ENCODE peak calls at places on chromosomes 6 and 20, in nine cellular contexts. J, G, X, V, L, U, T, O and E are unnamed samples.

GRCh38 chr6:123801067-123801466 is 2.6 kb upstream of the NKAIN2 start:
- DNase-seq in J (no peak), G (no peak), X (no peak), V (no peak), L (no peak), U (no peak), T (no peak), O (no peak), E (no peak)

GRCh38 chr6:36362551-36363389 is 24.7 kb downstream of the ETV7 start:
- DNase-seq in J (no peak), G (no peak), X (peak), V (no peak), L (peak), U (no peak), T (no peak), O (no peak), E (no peak)

GRCh38 chr6:98998103-98998502 is 50.4 kb upstream of the FBXL4 start:
- DNase-seq in J (no peak), G (no peak), X (no peak), V (no peak), L (no peak), U (no peak), T (no peak), O (no peak), E (no peak)

GRCh38 chr6:35610830-35611229 is 77.9 kb downstream of the FKBP5 start:
- DNase-seq in J (no peak), G (no peak), X (no peak), V (no peak), L (no peak), U (no peak), T (no peak), O (no peak), E (no peak)

GRCh38 chr6:39823187-39823815 is 31.1 kb downstream of the DAAM2 start:
- DNase-seq in J (peak), G (no peak), X (peak), V (peak), L (no peak), U (no peak), T (no peak), O (no peak), E (no peak)

GRCh38 chr20:10357061-10357708 is 76.8 kb downstream of the MKKS start:
- DNase-seq in J (no peak), G (no peak), X (no peak), V (no peak), L (no peak), U (no peak), T (no peak), O (no peak), E (no peak)

GRCh38 chr6:291148-291696 is 1.1 kb upstream of the DUSP22 start:
- DNase-seq in J (no peak), G (no peak), X (no peak), V (no peak), L (peak), U (no peak), T (no peak), O (no peak), E (no peak)

GRCh38 chr20:46512943-46513844 is at the start of gene ZNF334:
- DNase-seq in J (peak), G (no peak), X (peak), V (peak), L (peak), U (peak), T (peak), O (peak), E (peak)

GRCh38 chr6:31634131-31634530 is 13.6 kb downstream of the PRRC2A start:
- DNase-seq in J (no peak), G (no peak), X (no peak), V (no peak), L (no peak), U (no peak), T (no peak), O (no peak), E (no peak)

GRCh38 chr20:4283011-4283410 is 267.7 kb upstream of the RNF24 start:
- DNase-seq in J (no peak), G (no peak), X (no peak), V (no peak), L (no peak), U (no peak), T (no peak), O (no peak), E (no peak)

GRCh38 chr6:166561766-166562165 is 24.7 kb downstream of the RAMACL start:
- DNase-seq in J (no peak), G (no peak), X (no peak), V (no peak), L (no peak), U (no peak), T (no peak), O (no peak), E (no peak)

GRCh38 chr20:34524426-34524825 is 8.2 kb downstream of the DYNLRB1 start:
- DNase-seq in J (no peak), G (no peak), X (no peak), V (no peak), L (no peak), U (no peak), T (no peak), O (no peak), E (no peak)

GRCh38 chr6:104716858-104717257 is 142.9 kb downstream of the HACE1 start:
- DNase-seq in J (no peak), G (no peak), X (no peak), V (no peak), L (no peak), U (no peak), T (no peak), O (no peak), E (no peak)

GRCh38 chr6:159422041-159422984 is 253.1 kb downstream of the FNDC1 start:
- DNase-seq in J (no peak), G (peak), X (no peak), V (no peak), L (peak), U (no peak), T (no peak), O (no peak), E (no peak)

GRCh38 chr6:139361211-139361610 is 13.2 kb downstream of the CITED2 start:
- DNase-seq in J (no peak), G (no peak), X (no peak), V (no peak), L (no peak), U (no peak), T (no peak), O (no peak), E (no peak)

GRCh38 chr20:4082406-4083102 is 67.2 kb upstream of the RNF24 start:
- DNase-seq in J (no peak), G (peak), X (peak), V (peak), L (peak), U (no peak), T (peak), O (no peak), E (no peak)

GRCh38 chr6:109342564-109342963 is 39.7 kb downstream of the CD164 start:
- DNase-seq in J (no peak), G (no peak), X (no peak), V (no peak), L (no peak), U (no peak), T (no peak), O (no peak), E (no peak)

GRCh38 chr20:61674688-61675087 is 391.0 kb downstream of the TAF4 start:
- DNase-seq in J (no peak), G (no peak), X (no peak), V (no peak), L (no peak), U (no peak), T (no peak), O (no peak), E (no peak)

GRCh38 chr6:20826378-20826777 is 292.1 kb downstream of the CDKAL1 start:
- DNase-seq in J (no peak), G (peak), X (peak), V (no peak), L (peak), U (no peak), T (no peak), O (no peak), E (no peak)

GRCh38 chr20:17611290-17611539 is 41.3 kb downstream of the DSTN start:
- DNase-seq in J (no peak), G (peak), X (no peak), V (no peak), L (no peak), U (peak), T (no peak), O (no peak), E (no peak)

GRCh38 chr6:66421570-66421969 is 714.5 kb upstream of the EYS start:
- DNase-seq in J (no peak), G (no peak), X (no peak), V (no peak), L (peak), U (no peak), T (peak), O (no peak), E (peak)

GRCh38 chr6:152167639-152168603 is 360.4 kb downstream of the ESR1 start:
- DNase-seq in J (no peak), G (peak), X (no peak), V (no peak), L (no peak), U (no peak), T (no peak), O (no peak), E (no peak)

GRCh38 chr6:3322366-3322890 is 63.7 kb downstream of the PSMG4 start:
- DNase-seq in J (no peak), G (no peak), X (no peak), V (no peak), L (no peak), U (no peak), T (no peak), O (no peak), E (no peak)

GRCh38 chr6:154590770-154591169 is 80.3 kb upstream of the CNKSR3 start:
- DNase-seq in J (no peak), G (no peak), X (no peak), V (no peak), L (no peak), U (no peak), T (no peak), O (no peak), E (no peak)

GRCh38 chr6:6915219-6915618 is 192.5 kb upstream of the RREB1 start:
- DNase-seq in J (no peak), G (no peak), X (no peak), V (no peak), L (peak), U (no peak), T (peak), O (no peak), E (no peak)

GRCh38 chr6:17281497-17282481 is 628 bp downstream of the RBM24 start:
- DNase-seq in J (no peak), G (peak), X (peak), V (peak), L (peak), U (no peak), T (peak), O (no peak), E (no peak)

GRCh38 chr6:141488466-141488865 is 644.3 kb upstream of the GJE1 start:
- DNase-seq in J (no peak), G (peak), X (no peak), V (no peak), L (peak), U (no peak), T (no peak), O (no peak), E (no peak)

GRCh38 chr6:215335-216034 is 76.8 kb upstream of the DUSP22 start:
- DNase-seq in J (no peak), G (no peak), X (no peak), V (no peak), L (no peak), U (no peak), T (no peak), O (no peak), E (no peak)

GRCh38 chr6:89260310-89260709 is 43.2 kb upstream of the GABRR1 start:
- DNase-seq in J (no peak), G (no peak), X (no peak), V (no peak), L (no peak), U (no peak), T (no peak), O (no peak), E (no peak)

GRCh38 chr6:78500299-78501089 is 366.9 kb upstream of the IRAK1BP1 start:
- DNase-seq in J (no peak), G (no peak), X (no peak), V (no peak), L (no peak), U (no peak), T (no peak), O (no peak), E (no peak)

GRCh38 chr6:157428418-157429202 is 47.6 kb downstream of the ZDHHC14 start:
- DNase-seq in J (no peak), G (no peak), X (peak), V (no peak), L (no peak), U (no peak), T (peak), O (no peak), E (peak)

GRCh38 chr6:16130932-16131387 is 2.1 kb downstream of the MYLIP start:
- DNase-seq in J (no peak), G (peak), X (no peak), V (peak), L (peak), U (no peak), T (peak), O (no peak), E (no peak)

GRCh38 chr6:110331816-110332215 is 26.3 kb downstream of the METTL24 start:
- DNase-seq in J (no peak), G (no peak), X (no peak), V (peak), L (no peak), U (no peak), T (peak), O (no peak), E (peak)

GRCh38 chr20:2254333-2254732 is 41.5 kb upstream of the TGM3 start:
- DNase-seq in J (no peak), G (no peak), X (no peak), V (no peak), L (no peak), U (no peak), T (no peak), O (no peak), E (no peak)

GRCh38 chr6:38697846-38698245 is 5.1 kb downstream of the GLO1 start:
- DNase-seq in J (no peak), G (no peak), X (no peak), V (no peak), L (no peak), U (no peak), T (no peak), O (no peak), E (no peak)

GRCh38 chr6:38701551-38701950 is 1.4 kb downstream of the GLO1 start:
- DNase-seq in J (no peak), G (no peak), X (no peak), V (no peak), L (no peak), U (no peak), T (no peak), O (no peak), E (no peak)

GRCh38 chr6:38705924-38706323 is 3.0 kb upstream of the GLO1 start:
- DNase-seq in J (no peak), G (no peak), X (no peak), V (no peak), L (no peak), U (no peak), T (no peak), O (no peak), E (no peak)

GRCh38 chr6:38703949-38704348 is 1.0 kb upstream of the GLO1 start:
- DNase-seq in J (no peak), G (no peak), X (no peak), V (no peak), L (no peak), U (no peak), T (no peak), O (no peak), E (no peak)

DNA sequence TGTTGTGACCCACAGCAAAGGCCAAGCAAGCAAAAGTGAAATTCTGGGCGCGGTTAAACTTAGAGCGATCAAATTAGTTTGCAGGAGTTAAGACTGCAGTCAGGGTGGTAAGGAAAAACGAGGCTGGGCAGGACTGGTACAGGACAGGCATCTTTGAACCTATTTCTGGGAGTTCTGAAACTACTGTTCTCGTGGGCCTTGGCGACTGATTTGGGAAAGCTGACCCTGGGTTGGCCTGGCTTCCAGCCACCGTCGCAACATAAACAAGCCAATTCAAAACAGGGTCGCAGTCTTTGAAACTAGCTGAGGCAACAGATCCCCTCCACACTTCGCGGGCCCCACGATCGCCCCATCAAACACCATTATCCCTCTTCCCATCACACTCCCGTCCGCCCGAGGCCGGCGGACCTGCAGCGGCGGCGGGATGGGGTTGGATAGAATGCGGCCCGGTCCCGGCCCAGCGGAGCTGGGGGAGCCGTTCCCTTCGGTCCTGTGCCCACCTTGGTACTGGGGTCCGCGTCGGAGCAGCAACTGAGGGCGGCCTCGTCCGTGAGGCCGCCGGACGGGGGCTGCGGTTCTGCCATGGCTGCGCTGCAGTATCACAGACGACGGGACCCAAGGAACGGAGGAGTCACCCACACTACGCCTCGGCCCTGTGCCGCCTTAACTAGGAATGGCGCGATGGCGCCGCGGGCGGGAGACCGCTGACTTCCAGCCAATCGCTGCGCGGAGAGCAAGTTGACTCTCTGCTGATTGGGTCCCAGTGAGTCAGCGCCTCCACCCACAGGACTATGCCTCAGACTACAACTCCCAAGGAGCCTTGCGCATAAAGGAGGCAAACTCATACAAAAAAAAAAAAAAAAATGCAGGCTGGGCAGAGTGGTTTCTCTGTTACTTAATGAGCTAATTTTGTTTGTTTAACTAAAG is at the start of gene GLO1:
- DNase-seq in J (peak), G (peak), X (peak), V (peak), L (peak), U (peak), T (peak), O (peak), E (peak)
- H3K4me3 ChIP-seq in J (peak), G (peak), X (peak), V (peak), L (peak), U (peak), T (peak), O (peak), E (peak)

DNA sequence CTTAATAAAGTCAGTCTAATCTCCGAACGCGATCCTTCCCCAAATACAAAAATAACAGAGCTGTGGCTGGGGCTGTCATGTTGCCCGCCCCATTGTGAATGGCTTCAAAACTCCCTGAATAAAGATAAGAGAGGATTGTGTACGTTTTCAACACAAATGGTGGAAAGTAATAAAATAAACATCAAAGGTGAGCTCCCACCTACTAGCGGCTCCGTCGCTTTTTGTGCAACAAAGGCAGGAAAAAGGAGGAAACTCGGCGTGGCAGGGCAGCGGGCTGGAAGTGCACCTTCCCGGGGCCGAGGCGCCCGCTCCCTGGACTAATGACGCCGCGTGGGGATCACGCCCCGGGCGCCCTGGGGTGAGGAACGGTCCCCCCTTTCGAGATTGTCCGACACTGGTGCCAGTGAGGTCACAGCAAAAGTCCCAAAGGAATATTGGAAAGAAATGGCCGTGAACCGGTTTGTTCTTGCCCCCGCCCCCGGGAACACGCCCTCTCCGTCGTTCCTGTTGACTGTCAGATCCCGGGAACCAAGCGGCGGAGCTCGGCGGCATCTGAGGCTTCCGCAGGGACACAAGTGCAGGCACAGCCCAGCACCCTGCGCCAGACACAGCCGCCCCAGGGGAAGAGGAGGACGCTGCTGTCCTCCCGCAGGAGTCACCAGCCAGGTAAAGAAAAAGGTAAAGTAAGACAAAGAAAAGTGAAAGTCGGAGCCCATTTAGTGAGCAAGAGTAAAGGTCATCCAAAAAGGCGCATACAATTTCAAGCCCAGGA is 1.1 kb upstream of the FOXQ1 start:
- DNase-seq in J (no peak), G (no peak), X (no peak), V (no peak), L (no peak), U (peak), T (peak), O (no peak), E (no peak)
- H3K4me3 ChIP-seq in J (peak), G (peak), X (no peak), V (peak), L (peak), U (peak), T (peak), O (peak), E (no peak)

GRCh38 chr6:18388942-18389341 is 1.8 kb downstream of the RNF144B start:
- DNase-seq in J (no peak), G (peak), X (no peak), V (no peak), L (peak), U (no peak), T (peak), O (no peak), E (no peak)
- H3K4me3 ChIP-seq in J (peak), G (peak), X (no peak), V (peak), L (no peak), U (peak), T (peak), O (no peak), E (no peak)

DNA sequence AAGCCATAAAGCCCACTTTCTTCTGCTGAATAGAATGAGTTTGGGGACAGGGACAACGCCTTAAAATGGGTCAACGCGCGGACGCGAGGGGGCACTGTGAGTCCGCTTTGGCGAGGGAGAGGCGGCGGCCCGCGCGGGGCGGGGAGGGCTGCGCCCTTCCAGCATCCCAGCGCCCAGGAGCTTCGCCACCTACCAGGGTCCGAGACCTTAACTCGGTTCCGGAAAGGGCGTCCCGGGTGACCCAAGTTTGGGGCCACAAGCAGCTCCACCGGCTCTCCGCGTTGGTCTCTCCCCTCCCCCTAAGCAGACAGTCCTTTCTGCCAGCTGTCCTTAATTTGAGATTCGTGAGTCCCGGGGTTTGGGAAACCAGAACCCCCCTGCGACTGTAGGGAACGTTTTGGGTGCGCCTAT is 1.8 kb upstream of the SAMD5 start:
- DNase-seq in J (peak), G (peak), X (peak), V (peak), L (peak), U (peak), T (peak), O (no peak), E (peak)
- H3K4me3 ChIP-seq in J (peak), G (peak), X (no peak), V (peak), L (no peak), U (peak), T (peak), O (no peak), E (peak)

GRCh38 chr6:42041131-42042055 is 8.9 kb upstream of the TAF8 start:
- DNase-seq in J (no peak), G (no peak), X (no peak), V (peak), L (peak), U (no peak), T (no peak), O (no peak), E (no peak)
- H3K4me3 ChIP-seq in J (no peak), G (no peak), X (no peak), V (no peak), L (peak), U (no peak), T (no peak), O (no peak), E (no peak)

GRCh38 chr20:14709439-14709838 is 372.0 kb upstream of the FLRT3 start:
- DNase-seq in J (no peak), G (no peak), X (no peak), V (no peak), L (no peak), U (no peak), T (no peak), O (no peak), E (no peak)
- H3K4me3 ChIP-seq in J (no peak), G (no peak), X (no peak), V (no peak), L (no peak), U (no peak), T (no peak), O (no peak), E (no peak)